ENCODE peak calls at places on chromosomes 16 and 17, in six cellular contexts. J is dermis microvascular lymphatic vessel endothelial cell; S is activated T-cell treated with anti-CD3 and anti-CD28 coated beads, Interleukin-2, amount 50 U/mL, for 72 hours; B is midbrain; N is GM04503; G is ELR. P is an unnamed sample.

GRCh38 chr17:14325618-14326167 is 24.8 kb downstream of the HS3ST3B1 start:
- DNase-seq in J (no peak), S (no peak), B (no peak), N (no peak), G (no peak), P (no peak)

GRCh38 chr17:2400474-2400866 is 390 bp downstream of the MNT start:
- DNase-seq in J (no peak), S (peak), B (peak), N (no peak), G (peak), P (no peak)

GRCh38 chr17:80785477-80786178 is 206.0 kb upstream of the CHMP6 start:
- DNase-seq in J (no peak), S (peak), B (no peak), N (no peak), G (no peak), P (no peak)

GRCh38 chr16:22948603-22949368 is 134.8 kb downstream of the HS3ST2 start:
- DNase-seq in J (peak), S (peak), B (peak), N (peak), G (peak), P (peak)

GRCh38 chr16:80467961-80468360 is 72.8 kb upstream of the DYNLRB2 start:
- DNase-seq in J (no peak), S (no peak), B (no peak), N (no peak), G (no peak), P (no peak)

GRCh38 chr17:57819273-57819672 is 30.6 kb downstream of the MRPS23 start:
- DNase-seq in J (no peak), S (no peak), B (no peak), N (no peak), G (no peak), P (peak)

GRCh38 chr17:38797091-38797490 is 2.3 kb downstream of the PIP4K2B start:
- DNase-seq in J (no peak), S (no peak), B (no peak), N (no peak), G (peak), P (peak)

GRCh38 chr17:19768046-19768782 is 20.1 kb upstream of the ALDH3A1 start:
- DNase-seq in J (peak), S (peak), B (no peak), N (no peak), G (no peak), P (no peak)

GRCh38 chr17:65495255-65496060 is 66.0 kb downstream of the AXIN2 start:
- DNase-seq in J (no peak), S (no peak), B (peak), N (no peak), G (no peak), P (no peak)

GRCh38 chr17:29592850-29593545 is at the start of gene ANKRD13B:
- DNase-seq in J (no peak), S (peak), B (peak), N (no peak), G (peak), P (no peak)

GRCh38 chr17:31488264-31488981 is 96.9 kb downstream of the RAB11FIP4 start:
- DNase-seq in J (no peak), S (peak), B (no peak), N (no peak), G (no peak), P (no peak)

GRCh38 chr16:50308237-50308965 is 42.0 kb downstream of the ADCY7 start:
- DNase-seq in J (no peak), S (no peak), B (no peak), N (no peak), G (no peak), P (no peak)

GRCh38 chr17:77968788-77969187 is 10.3 kb downstream of the TNRC6C start:
- DNase-seq in J (no peak), S (no peak), B (no peak), N (no peak), G (no peak), P (no peak)

GRCh38 chr17:66964930-66965800 is 658 bp downstream of the CACNG4 start:
- DNase-seq in J (no peak), S (peak), B (no peak), N (no peak), G (peak), P (no peak)

GRCh38 chr17:34990921-34991365 is 10.6 kb downstream of the LIG3 start:
- DNase-seq in J (no peak), S (no peak), B (no peak), N (no peak), G (no peak), P (no peak)

GRCh38 chr17:74453665-74454196 is 12.7 kb upstream of the CD300A start:
- DNase-seq in J (no peak), S (no peak), B (peak), N (no peak), G (no peak), P (no peak)

GRCh38 chr17:46020023-46020735 is 21.1 kb downstream of the STH start:
- DNase-seq in J (no peak), S (peak), B (no peak), N (no peak), G (no peak), P (no peak)

GRCh38 chr16:88505405-88506082 is 52.5 kb downstream of the ZFPM1 start:
- DNase-seq in J (no peak), S (peak), B (no peak), N (no peak), G (peak), P (peak)

GRCh38 chr16:75697571-75697970 is 3.7 kb downstream of the DUXB start:
- DNase-seq in J (no peak), S (no peak), B (no peak), N (no peak), G (no peak), P (no peak)

GRCh38 chr17:78495634-78496033 is 81.6 kb downstream of the DNAH17 start:
- DNase-seq in J (no peak), S (no peak), B (no peak), N (no peak), G (no peak), P (no peak)

P was measured in bronchial epithelial cell.